ENCODE peak calls at places on chromosomes 13 and 19, in seven cellular contexts. F is brain microvascular endothelial cell, M is mucosa of descending colon, P is NCI-H1092 treated with DMSO at 0.1 percent for 48 hours, I is BJ, G is T-cell, A is AG09309. V is an unnamed sample.

GRCh38 chr13:26984337-26984736 is 187.3 kb downstream of the USP12 start:
- DNase-seq in M (no peak), P (no peak), F (no peak), G (no peak), A (no peak), I (no peak), V (no peak)

GRCh38 chr13:80022146-80022545 is 318.8 kb downstream of the SPRY2 start:
- DNase-seq in M (no peak), F (peak), P (no peak), A (no peak), G (no peak), I (no peak), V (no peak)

GRCh38 chr13:32139251-32139650 is 107.7 kb downstream of the FRY start:
- DNase-seq in I (no peak), P (no peak), F (no peak), M (no peak), A (no peak), G (no peak), V (no peak)

GRCh38 chr19:11540642-11541041 is 2.0 kb downstream of the CNN1 start:
- DNase-seq in A (no peak), F (no peak), M (no peak), G (no peak), P (no peak), I (no peak), V (no peak)

GRCh38 chr13:50386527-50387123 is 371.4 kb downstream of the KCNRG start:
- DNase-seq in M (no peak), P (no peak), G (no peak), A (peak), I (peak), F (peak), V (no peak)

GRCh38 chr13:23411220-23411619 is 22.3 kb downstream of the SACS start:
- DNase-seq in G (no peak), I (no peak), P (no peak), A (no peak), M (no peak), F (no peak), V (no peak)

GRCh38 chr19:31718041-31718440 is 368.8 kb upstream of the TSHZ3 start:
- DNase-seq in P (no peak), F (no peak), G (no peak), I (no peak), M (no peak), A (no peak), V (no peak)

GRCh38 chr19:35332817-35333216 is 3.8 kb downstream of the CD22 start:
- DNase-seq in A (no peak), G (no peak), F (no peak), P (no peak), M (no peak), I (no peak), V (no peak)

GRCh38 chr19:8577247-8577646 is at the start of gene MYO1F:
- DNase-seq in F (no peak), P (no peak), G (no peak), I (no peak), A (no peak), M (peak), V (no peak)

GRCh38 chr13:64930636-64931035 is 2299.5 kb downstream of the PCDH9 start:
- DNase-seq in M (no peak), A (no peak), P (no peak), G (no peak), F (no peak), I (no peak), V (no peak)

GRCh38 chr19:6705931-6706632 is 14.4 kb downstream of the C3 start:
- DNase-seq in A (no peak), G (no peak), P (no peak), M (no peak), I (no peak), F (no peak), V (no peak)

GRCh38 chr19:39409207-39409885 is 2.7 kb downstream of the ZFP36 start:
- DNase-seq in A (no peak), M (peak), I (no peak), P (peak), F (no peak), G (peak), V (peak)

GRCh38 chr19:31314849-31315620 is 34.2 kb downstream of the TSHZ3 start:
- DNase-seq in A (no peak), F (no peak), I (no peak), M (no peak), G (no peak), P (no peak), V (no peak)

GRCh38 chr13:20105161-20105689 is 55.6 kb downstream of the GJA3 start:
- DNase-seq in M (no peak), I (no peak), F (no peak), G (no peak), P (no peak), A (no peak), V (no peak)

GRCh38 chr19:16587031-16588023 is 15.1 kb upstream of the SLC35E1 start:
- DNase-seq in G (peak), M (peak), F (peak), I (no peak), P (no peak), A (no peak), V (no peak)

GRCh38 chr13:93752506-93752905 is 525.9 kb downstream of the GPC6 start:
- DNase-seq in I (no peak), F (no peak), M (no peak), G (no peak), P (no peak), A (no peak), V (no peak)

GRCh38 chr13:74136089-74136658 is 2.0 kb upstream of the KLF12 start:
- DNase-seq in P (peak), I (no peak), F (peak), A (no peak), G (no peak), M (peak), V (no peak)

GRCh38 chr19:35752746-35753350 is 4.0 kb downstream of the HSPB6 start:
- DNase-seq in P (no peak), A (no peak), G (no peak), F (no peak), M (no peak), I (no peak), V (no peak)

GRCh38 chr13:50979187-50979586 is 69.6 kb downstream of the RNASEH2B start:
- DNase-seq in A (no peak), M (no peak), P (no peak), G (no peak), F (no peak), I (no peak), V (no peak)

GRCh38 chr19:47183579-47183978 is 47.4 kb downstream of the BBC3 start:
- DNase-seq in M (no peak), P (no peak), I (no peak), A (no peak), F (no peak), G (no peak), V (no peak)

GRCh38 chr13:29435125-29435911 is 160.2 kb downstream of the SLC7A1 start:
- DNase-seq in A (peak), I (peak), F (peak), M (peak), G (no peak), P (no peak), V (no peak)

GRCh38 chr19:18205180-18205915 is 1.5 kb upstream of the RAB3A start:
- DNase-seq in G (no peak), I (no peak), P (peak), M (peak), F (peak), A (peak), V (no peak)

GRCh38 chr13:101757446-101758039 is 305.1 kb downstream of the ITGBL1 start:
- DNase-seq in M (no peak), P (peak), F (no peak), I (no peak), A (peak), G (no peak), V (no peak)

GRCh38 chr19:18388328-18389094 is 2.6 kb downstream of the GDF15 start:
- DNase-seq in P (peak), I (no peak), F (no peak), G (peak), M (peak), A (no peak), V (no peak)

GRCh38 chr13:110317093-110317492 is 10.0 kb downstream of the COL4A2 start:
- DNase-seq in P (no peak), F (no peak), A (no peak), M (no peak), G (no peak), I (no peak), V (no peak)

GRCh38 chr19:45778010-45778671 is 4.1 kb downstream of the DMPK start:
- DNase-seq in F (no peak), M (no peak), P (no peak), A (no peak), I (no peak), G (no peak), V (no peak)

GRCh38 chr19:17118957-17119356 is 43.4 kb downstream of the MYO9B start:
- DNase-seq in G (no peak), I (no peak), M (no peak), F (no peak), A (no peak), P (no peak), V (no peak)

GRCh38 chr19:2524840-2525723 is 49.2 kb downstream of the GADD45B start:
- DNase-seq in P (no peak), M (no peak), A (no peak), F (peak), G (no peak), I (no peak), V (peak)

GRCh38 chr13:22002893-22003292 is 332.0 kb downstream of the FGF9 start:
- DNase-seq in I (no peak), G (no peak), M (no peak), A (no peak), F (no peak), P (no peak), V (no peak)

GRCh38 chr13:65460136-65460535 is 1770.0 kb downstream of the PCDH9 start:
- DNase-seq in A (no peak), F (no peak), I (no peak), P (no peak), M (no peak), G (no peak), V (no peak)

GRCh38 chr19:50377051-50377441 is 789 bp downstream of the NR1H2 start:
- DNase-seq in P (peak), F (no peak), M (peak), I (no peak), G (peak), A (no peak), V (no peak)

GRCh38 chr19:39705578-39706188 is 1.4 kb downstream of the LGALS14 start:
- DNase-seq in P (no peak), M (no peak), I (no peak), F (no peak), A (no peak), G (no peak), V (no peak)

GRCh38 chr19:38538793-38539528 is 78.8 kb downstream of the MAP4K1 start:
- DNase-seq in P (no peak), A (no peak), G (no peak), M (no peak), F (no peak), I (no peak), V (no peak)